ENCODE peak calls at places on chromosomes 1 and 21, in five cellular contexts. K is activated naive CD8-positive, alpha-beta T cell treated with anti-CD3 and anti-CD28 coated beads, Interleukin-2, amount 50 U/mL, for 24 hours; M is activated T-cell treated with anti-CD3 and anti-CD28 coated beads, Interleukin-2, amount 50 U/mL, for 4 hours; S is RWPE2; G is right cardiac atrium. C is an unnamed sample.

GRCh38 chr21:14523234-14523633 is 22.9 kb downstream of the SAMSN1 start:
- ATAC-seq in G (peak; percentile 67), K (peak; percentile 92), M (peak; percentile 87), S (no peak), C (no peak)

GRCh38 chr1:165659581-165659895 is 28.5 kb downstream of the MGST3 start:
- ATAC-seq in S (no peak), G (no peak), M (no peak), K (no peak), C (no peak)

GRCh38 chr1:64650411-64650810 is 94.5 kb upstream of the RAVER2 start:
- ATAC-seq in K (no peak), G (no peak), S (no peak), M (no peak), C (no peak)

GRCh38 chr21:39016740-39017315 is 166.4 kb downstream of the PSMG1 start:
- ATAC-seq in S (no peak), G (no peak), M (no peak), K (no peak), C (no peak)

GRCh38 chr1:110083453-110084225 is 13.2 kb upstream of the ALX3 start:
- ATAC-seq in M (peak; percentile 42), K (no peak), S (no peak), G (peak; percentile 46), C (no peak)

GRCh38 chr1:51310871-51311613 is 19.3 kb downstream of the TTC39A start:
- ATAC-seq in M (no peak), K (no peak), S (no peak), G (no peak), C (no peak)

GRCh38 chr1:165910764-165911421 is 83.5 kb downstream of the UCK2 start:
- ATAC-seq in S (no peak), M (no peak), K (no peak), G (peak; percentile 91), C (peak; percentile 57)

GRCh38 chr1:3441449-3441848 is 13.0 kb upstream of the ARHGEF16 start:
- ATAC-seq in K (no peak), G (no peak), M (no peak), S (no peak), C (no peak)

GRCh38 chr21:17613242-17613676 is 558 bp upstream of the BTG3 start:
- ATAC-seq in K (no peak), M (no peak), S (no peak), G (peak; percentile 30), C (peak; percentile 3)

GRCh38 chr1:225454067-225454618 is 26.3 kb upstream of the LBR start:
- ATAC-seq in G (no peak), M (no peak), S (peak; percentile 31), K (peak; percentile 38), C (peak; percentile 65)

GRCh38 chr1:49351744-49352143 is 575.1 kb upstream of the BEND5 start:
- ATAC-seq in K (no peak), G (no peak), S (peak; percentile 85), M (no peak), C (no peak)